ENCODE peak calls at places on chromosomes 11 and 22, in nine cellular contexts. E, I, G, K, P, M, Z, T and X are unnamed samples.

GRCh38 chr11:6433998-6434650 is 6.7 kb downstream of the HPX start:
- DNase-seq in E (no peak), I (no peak), G (no peak), K (no peak), P (no peak), M (no peak), Z (no peak), T (no peak), X (no peak)

GRCh38 chr11:128407962-128408361 is 179.4 kb downstream of the ETS1 start:
- DNase-seq in E (peak), I (no peak), G (no peak), K (no peak), P (no peak), M (no peak), Z (no peak), T (no peak), X (peak)

GRCh38 chr11:117334896-117335295 is 7.2 kb downstream of the CEP164 start:
- DNase-seq in E (no peak), I (no peak), G (no peak), K (no peak), P (no peak), M (no peak), Z (no peak), T (no peak), X (no peak)

GRCh38 chr22:45830531-45831245 is 146.3 kb downstream of the WNT7B start:
- DNase-seq in E (peak), I (peak), G (no peak), K (no peak), P (no peak), M (no peak), Z (no peak), T (peak), X (no peak)

GRCh38 chr11:104549019-104549418 is 349.2 kb downstream of the CASP12 start:
- DNase-seq in E (no peak), I (no peak), G (no peak), K (no peak), P (no peak), M (no peak), Z (no peak), T (no peak), X (no peak)

GRCh38 chr11:10096987-10097386 is 197.0 kb downstream of the SBF2 start:
- DNase-seq in E (no peak), I (no peak), G (no peak), K (no peak), P (no peak), M (no peak), Z (no peak), T (no peak), X (no peak)

GRCh38 chr11:68057807-68058206 is 19.0 kb downstream of the TCIRG1 start:
- DNase-seq in E (no peak), I (no peak), G (no peak), K (no peak), P (no peak), M (no peak), Z (no peak), T (no peak), X (no peak)

GRCh38 chr22:39534591-39535301 is 2.2 kb upstream of the RPS19BP1 start:
- DNase-seq in E (peak), I (no peak), G (peak), K (peak), P (peak), M (no peak), Z (peak), T (peak), X (no peak)

GRCh38 chr11:64845125-64845735 is 777 bp upstream of the CDC42BPG start:
- DNase-seq in E (no peak), I (no peak), G (no peak), K (no peak), P (no peak), M (no peak), Z (no peak), T (no peak), X (no peak)

GRCh38 chr11:134207538-134208239 is 16.1 kb downstream of the NCAPD3 start:
- DNase-seq in E (no peak), I (no peak), G (no peak), K (peak), P (peak), M (no peak), Z (no peak), T (peak), X (no peak)

GRCh38 chr11:109123811-109124787 is 297.9 kb upstream of the C11orf87 start:
- DNase-seq in E (peak), I (no peak), G (no peak), K (no peak), P (no peak), M (no peak), Z (no peak), T (peak), X (no peak)

GRCh38 chr11:134949121-134949591 is 537.1 kb upstream of the B3GAT1 start:
- DNase-seq in E (peak), I (peak), G (peak), K (no peak), P (no peak), M (no peak), Z (no peak), T (no peak), X (no peak)

GRCh38 chr22:35299217-35299716 is 427 bp upstream of the TOM1 start:
- DNase-seq in E (no peak), I (no peak), G (peak), K (no peak), P (no peak), M (no peak), Z (no peak), T (no peak), X (no peak)

GRCh38 chr11:104061851-104062521 is 25.5 kb downstream of the DDI1 start:
- DNase-seq in E (peak), I (no peak), G (no peak), K (no peak), P (no peak), M (no peak), Z (no peak), T (no peak), X (no peak)

GRCh38 chr11:55707029-55707428 is 45.0 kb downstream of the OR4C6 start:
- DNase-seq in E (peak), I (peak), G (peak), K (no peak), P (no peak), M (no peak), Z (peak), T (no peak), X (no peak)

GRCh38 chr22:18012528-18012927 is 11.8 kb downstream of the MICAL3 start:
- DNase-seq in E (peak), I (no peak), G (peak), K (no peak), P (no peak), M (no peak), Z (no peak), T (no peak), X (no peak)

GRCh38 chr11:8087185-8087584 is 6.2 kb downstream of the TUB start:
- DNase-seq in E (no peak), I (no peak), G (no peak), K (no peak), P (peak), M (no peak), Z (no peak), T (no peak), X (no peak)
- TF ChIP-seq CTCF in E (peak), I (peak), G (no peak), K (no peak), P (peak), M (no peak), Z (no peak), T (peak), X (peak)

DNA sequence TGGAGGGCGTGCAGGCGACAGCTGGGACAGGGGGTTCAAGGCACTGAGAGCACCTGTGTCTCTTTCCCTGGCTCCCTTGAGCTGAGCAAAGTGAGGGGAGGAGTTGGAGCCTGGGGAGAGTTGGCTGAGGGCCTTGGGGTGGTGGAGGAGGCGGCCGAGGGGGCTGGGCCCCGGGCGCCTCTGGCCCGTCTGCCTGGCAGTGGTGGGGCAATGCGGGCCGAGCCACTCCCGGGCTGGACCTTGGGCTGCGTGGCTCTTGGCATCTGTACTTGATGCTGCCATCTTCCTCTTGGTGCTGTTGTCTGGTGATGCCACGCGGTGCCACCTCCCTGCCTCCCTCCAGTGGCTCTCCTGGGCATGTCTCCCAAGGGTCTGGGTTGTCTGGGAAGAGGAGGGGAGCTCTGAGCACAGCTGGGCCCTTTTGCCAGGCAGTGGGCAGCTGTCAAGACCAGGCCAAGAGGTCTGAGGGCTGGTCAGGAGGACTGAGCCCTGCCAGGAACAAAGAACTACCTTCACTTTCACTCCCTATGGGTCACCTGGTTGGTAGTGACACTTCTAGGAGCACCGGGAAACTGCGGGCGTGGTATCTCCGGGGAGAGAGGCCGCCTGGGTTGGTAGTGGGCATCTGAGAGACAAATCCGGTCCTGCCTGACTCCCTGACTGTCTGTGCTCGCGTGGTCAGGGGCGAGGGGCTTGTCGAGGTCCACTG is 1.3 kb downstream of the GRIK4 start:
- DNase-seq in E (no peak), I (no peak), G (no peak), K (no peak), P (no peak), M (no peak), Z (no peak), T (no peak), X (no peak)
- TF ChIP-seq CTCF in E (no peak), I (no peak), G (no peak), K (peak), P (no peak), M (no peak), Z (no peak), T (peak), X (no peak)

GRCh38 chr11:12088531-12088930 is 21.9 kb upstream of the MICAL2 start:
- DNase-seq in E (no peak), I (no peak), G (no peak), K (peak), P (no peak), M (no peak), Z (no peak), T (no peak), X (no peak)

GRCh38 chr11:12089041-12089440 is 21.3 kb upstream of the MICAL2 start:
- DNase-seq in E (no peak), I (no peak), G (no peak), K (peak), P (no peak), M (no peak), Z (no peak), T (no peak), X (no peak)

GRCh38 chr11:12087075-12087775 is 23.2 kb upstream of the MICAL2 start:
- DNase-seq in E (peak), I (no peak), G (peak), K (peak), P (no peak), M (no peak), Z (no peak), T (no peak), X (no peak)

GRCh38 chr11:12089473-12089872 is 20.9 kb upstream of the MICAL2 start:
- DNase-seq in E (peak), I (no peak), G (no peak), K (peak), P (no peak), M (no peak), Z (no peak), T (no peak), X (no peak)

DNA sequence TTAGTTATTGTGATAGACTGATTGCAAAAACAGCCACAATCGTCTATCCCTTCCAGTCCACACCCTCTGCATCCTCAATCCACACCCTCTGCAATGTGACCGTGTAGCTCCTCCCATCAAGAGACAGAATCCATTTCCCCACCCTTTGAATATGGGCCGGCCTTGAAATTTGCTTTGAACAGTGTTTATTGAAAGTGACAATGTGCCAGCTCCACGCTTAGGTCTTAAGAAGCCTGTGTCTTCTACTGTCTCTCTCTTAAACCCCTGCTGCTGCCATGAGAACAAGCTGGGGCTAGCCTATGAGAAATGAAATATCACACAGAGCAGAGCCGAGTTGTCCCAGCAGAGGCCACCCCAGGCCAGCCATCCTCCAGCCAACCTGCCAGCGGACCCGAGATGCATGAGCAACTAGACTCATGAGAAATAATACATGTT is 22.3 kb upstream of the MICAL2 start:
- DNase-seq in E (peak), I (peak), G (peak), K (peak), P (no peak), M (no peak), Z (no peak), T (peak), X (no peak)
- TF ChIP-seq CTCF in E (peak), I (peak), G (no peak), K (peak), P (no peak), M (peak), Z (no peak), T (peak), X (peak)

GRCh38 chr11:62044639-62045121 is 77.2 kb upstream of the FTH1 start:
- DNase-seq in E (no peak), I (no peak), G (peak), K (peak), P (no peak), M (no peak), Z (no peak), T (no peak), X (no peak)
- TF ChIP-seq CTCF in E (no peak), I (no peak), G (no peak), K (no peak), P (no peak), M (no peak), Z (no peak), T (no peak), X (no peak)

DNA sequence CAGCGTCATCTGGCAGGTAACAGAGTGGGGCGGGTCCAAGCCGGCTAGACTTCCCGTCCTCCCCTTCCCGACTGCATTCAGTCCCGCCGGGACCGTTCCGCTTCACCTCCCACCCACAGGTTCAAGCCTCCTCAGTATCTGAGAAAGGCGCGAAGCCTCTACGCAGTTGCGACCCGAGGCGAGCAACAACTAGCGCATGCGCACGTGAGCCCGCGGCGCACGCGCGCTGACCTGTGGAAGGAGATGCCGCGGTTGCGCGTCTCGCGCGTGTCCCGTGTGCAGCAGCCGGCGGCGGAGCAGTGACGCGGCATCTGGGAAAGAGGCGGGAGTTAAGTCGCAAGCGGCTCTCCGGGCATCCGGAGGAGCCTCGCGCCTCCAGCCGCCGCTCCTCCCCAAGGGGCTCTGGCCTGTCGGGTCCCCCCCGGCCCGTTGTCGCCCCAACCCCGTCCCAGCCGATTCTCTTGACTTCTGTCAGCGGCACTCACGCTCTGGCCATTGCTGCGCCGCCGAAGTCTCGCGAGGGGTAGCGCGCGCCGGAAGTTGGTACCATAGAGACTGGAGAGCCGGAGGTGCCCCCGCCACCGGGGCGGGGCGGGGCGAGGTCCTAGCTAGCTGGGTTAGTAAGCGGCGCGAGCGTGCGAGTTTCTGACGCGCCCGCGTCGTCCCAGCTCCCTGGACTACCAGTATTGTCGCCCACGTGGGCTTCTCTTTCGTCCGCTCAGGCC is at the start of gene THAP7:
- DNase-seq in E (peak), I (peak), G (peak), K (peak), P (peak), M (peak), Z (peak), T (peak), X (peak)
- TF ChIP-seq CTCF in E (no peak), I (no peak), G (no peak), K (no peak), P (no peak), M (no peak), Z (no peak), T (no peak), X (no peak)

GRCh38 chr11:92149996-92150395 is 74.6 kb upstream of the FAT3 start:
- DNase-seq in E (peak), I (no peak), G (no peak), K (no peak), P (no peak), M (no peak), Z (no peak), T (no peak), X (no peak)
- TF ChIP-seq CTCF in E (no peak), I (no peak), G (no peak), K (no peak), P (no peak), M (no peak), Z (no peak), T (no peak), X (no peak)

DNA sequence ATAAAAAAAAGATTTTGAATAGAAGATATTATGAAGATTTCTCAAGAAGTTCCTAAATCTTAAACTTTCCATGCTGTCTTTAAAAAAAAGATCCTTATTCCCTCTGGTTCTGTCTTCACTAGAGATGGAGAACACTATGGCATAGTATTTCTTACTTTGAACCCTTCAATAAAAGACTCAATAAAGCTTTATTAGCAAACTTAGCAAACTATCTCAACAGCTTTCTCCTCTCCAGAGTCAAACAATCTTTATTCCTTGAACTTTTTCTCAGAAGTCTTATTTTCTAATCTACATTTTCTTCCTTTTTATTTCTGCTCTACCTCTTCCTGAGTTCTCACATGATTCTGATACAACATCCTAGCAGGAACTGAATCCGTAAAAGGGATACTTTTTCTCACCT is 21.8 kb upstream of the P4HA3 start:
- DNase-seq in E (no peak), I (no peak), G (no peak), K (no peak), P (no peak), M (no peak), Z (no peak), T (no peak), X (no peak)
- TF ChIP-seq CTCF in E (no peak), I (no peak), G (no peak), K (no peak), P (no peak), M (no peak), Z (no peak), T (no peak), X (no peak)